ENCODE peak calls at places on chromosome 2, in four cellular contexts. One of them, this sample, is unnamed. For H3K4me1, the result is how much of the 10 kb centered on the place peaks cover.

GRCh38 chr2:120923426-120923825 is 187.8 kb downstream of the GLI2 start:
- DNase-seq in suprapubic skin: no peak
- DNase-seq in uterus: no peak
- DNase-seq in PC-3: no peak
- DNase-seq in this sample: no peak

GRCh38 chr2:49210191-49210590 is 55.9 kb upstream of the FSHR start:
- DNase-seq in suprapubic skin: no peak
- DNase-seq in uterus: no peak
- DNase-seq in PC-3: no peak
- DNase-seq in this sample: no peak

GRCh38 chr2:127197475-127198385 is 22.4 kb downstream of the CYP27C1 start:
- DNase-seq in PC-3: peak
- DNase-seq in suprapubic skin: peak
- DNase-seq in uterus: no peak
- DNase-seq in this sample: no peak

GRCh38 chr2:173831312-173832229 is 133.6 kb downstream of the SP3 start:
- DNase-seq in uterus: peak
- DNase-seq in suprapubic skin: no peak
- DNase-seq in PC-3: no peak
- DNase-seq in this sample: no peak

GRCh38 chr2:23380562-23381065 is 4.4 kb upstream of the KLHL29 start:
- DNase-seq in PC-3: peak
- DNase-seq in suprapubic skin: no peak
- DNase-seq in uterus: no peak
- DNase-seq in this sample: no peak

GRCh38 chr2:134217924-134218323 is 35.9 kb upstream of the MGAT5 start:
- DNase-seq in uterus: no peak
- DNase-seq in suprapubic skin: no peak
- DNase-seq in PC-3: no peak
- DNase-seq in this sample: no peak

GRCh38 chr2:3442185-3442584 is 62.7 kb downstream of the TRAPPC12 start:
- DNase-seq in PC-3: no peak
- DNase-seq in uterus: no peak
- DNase-seq in suprapubic skin: peak
- DNase-seq in this sample: no peak

GRCh38 chr2:177242136-177242987 is 22.2 kb downstream of the NFE2L2 start:
- DNase-seq in PC-3: peak
- DNase-seq in suprapubic skin: no peak
- DNase-seq in uterus: no peak
- DNase-seq in this sample: peak

GRCh38 chr2:230921806-230922595 is 3.0 kb downstream of the GPR55 start:
- DNase-seq in PC-3: no peak
- DNase-seq in uterus: no peak
- DNase-seq in suprapubic skin: peak
- DNase-seq in this sample: no peak

GRCh38 chr2:109711230-109712125 is 82.6 kb upstream of the RGPD5 start:
- DNase-seq in suprapubic skin: peak
- DNase-seq in uterus: no peak
- DNase-seq in PC-3: no peak
- DNase-seq in this sample: no peak

GRCh38 chr2:129799036-129799958 is 180.2 kb upstream of the RAB6C start:
- DNase-seq in PC-3: no peak
- DNase-seq in suprapubic skin: no peak
- DNase-seq in uterus: no peak
- DNase-seq in this sample: no peak

GRCh38 chr2:99725810-99726209 is 236.0 kb upstream of the REV1 start:
- DNase-seq in uterus: no peak
- DNase-seq in suprapubic skin: no peak
- DNase-seq in PC-3: peak
- DNase-seq in this sample: no peak

GRCh38 chr2:80126596-80127189 is 177.9 kb downstream of the LRRTM1 start:
- DNase-seq in PC-3: no peak
- DNase-seq in uterus: no peak
- DNase-seq in suprapubic skin: no peak
- DNase-seq in this sample: no peak

GRCh38 chr2:187003038-187003543 is 154.1 kb upstream of the ZSWIM2 start:
- DNase-seq in uterus: no peak
- DNase-seq in suprapubic skin: no peak
- DNase-seq in PC-3: no peak
- DNase-seq in this sample: no peak

GRCh38 chr2:227509824-227510619 is 38.1 kb downstream of the AGFG1 start:
- DNase-seq in uterus: no peak
- DNase-seq in suprapubic skin: no peak
- DNase-seq in PC-3: peak
- DNase-seq in this sample: peak

GRCh38 chr2:26203091-26203490 is 30.2 kb downstream of the GAREM2 start:
- DNase-seq in uterus: no peak
- DNase-seq in PC-3: no peak
- DNase-seq in suprapubic skin: no peak
- DNase-seq in this sample: no peak

GRCh38 chr2:184765048-184765881 is 166.9 kb downstream of the ZNF804A start:
- DNase-seq in suprapubic skin: no peak
- DNase-seq in uterus: no peak
- DNase-seq in PC-3: no peak
- DNase-seq in this sample: no peak

GRCh38 chr2:210762604-210763588 is 206.5 kb downstream of the CPS1 start:
- DNase-seq in suprapubic skin: no peak
- DNase-seq in uterus: no peak
- DNase-seq in PC-3: no peak
- DNase-seq in this sample: no peak

GRCh38 chr2:1487758-1488715 is 74.8 kb downstream of the TPO start:
- DNase-seq in uterus: no peak
- DNase-seq in PC-3: no peak
- DNase-seq in suprapubic skin: peak
- DNase-seq in this sample: no peak

GRCh38 chr2:28021898-28022297 is 131.4 kb downstream of the BABAM2 start:
- DNase-seq in PC-3: no peak
- DNase-seq in suprapubic skin: no peak
- DNase-seq in uterus: no peak
- DNase-seq in this sample: no peak

GRCh38 chr2:70111752-70112591 is 24.7 kb downstream of the PCBP1 start:
- DNase-seq in uterus: no peak
- DNase-seq in PC-3: no peak
- DNase-seq in suprapubic skin: no peak
- DNase-seq in this sample: peak

GRCh38 chr2:240765007-240765406 is 55.0 kb downstream of the KIF1A start:
- DNase-seq in suprapubic skin: no peak
- DNase-seq in uterus: no peak
- DNase-seq in PC-3: no peak
- DNase-seq in this sample: no peak

GRCh38 chr2:118048396-118048795 is 34.5 kb upstream of the CCDC93 start:
- DNase-seq in PC-3: no peak
- DNase-seq in uterus: no peak
- DNase-seq in suprapubic skin: no peak
- DNase-seq in this sample: no peak

GRCh38 chr2:190126758-190127157 is 64.2 kb upstream of the MSTN start:
- DNase-seq in suprapubic skin: no peak
- DNase-seq in PC-3: no peak
- DNase-seq in uterus: no peak
- DNase-seq in this sample: no peak

GRCh38 chr2:36800381-36800780 is 103.9 kb downstream of the VIT start:
- DNase-seq in suprapubic skin: no peak
- DNase-seq in PC-3: no peak
- DNase-seq in uterus: no peak
- DNase-seq in this sample: no peak

GRCh38 chr2:180523629-180524340 is 456.6 kb upstream of the UBE2E3 start:
- DNase-seq in uterus: no peak
- DNase-seq in suprapubic skin: no peak
- DNase-seq in PC-3: peak
- DNase-seq in this sample: peak

GRCh38 chr2:180520816-180521595 is 459.4 kb upstream of the UBE2E3 start:
- DNase-seq in uterus: no peak
- DNase-seq in suprapubic skin: no peak
- DNase-seq in PC-3: peak
- DNase-seq in this sample: peak

GRCh38 chr2:180516204-180516603 is 464.2 kb upstream of the UBE2E3 start:
- DNase-seq in suprapubic skin: no peak
- DNase-seq in uterus: no peak
- DNase-seq in PC-3: no peak
- DNase-seq in this sample: no peak

GRCh38 chr2:180519276-180519675 is 461.1 kb upstream of the UBE2E3 start:
- DNase-seq in uterus: no peak
- DNase-seq in PC-3: peak
- DNase-seq in suprapubic skin: no peak
- DNase-seq in this sample: peak

DNA sequence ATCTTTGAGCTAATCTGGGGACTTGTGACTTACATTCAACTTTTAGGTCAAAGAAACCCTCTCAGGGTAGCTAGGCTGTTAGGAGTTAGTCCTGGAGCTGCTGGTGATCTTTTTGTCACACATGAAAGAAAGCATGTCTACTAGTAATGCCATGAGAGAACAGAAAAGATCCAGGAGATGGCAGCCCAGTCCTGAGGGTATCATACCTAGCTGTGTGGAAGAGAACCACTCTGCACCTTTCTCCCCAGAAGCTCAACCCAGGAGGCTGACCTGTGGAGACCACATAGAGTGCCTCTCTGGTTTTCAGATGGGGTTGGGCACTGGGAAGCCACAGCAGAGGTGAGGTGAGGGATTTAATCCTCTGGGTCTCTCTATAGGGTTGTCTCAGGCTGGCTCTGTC is 460.2 kb upstream of the UBE2E3 start:
- DNase-seq in PC-3: peak
- DNase-seq in suprapubic skin: no peak
- DNase-seq in uterus: no peak
- DNase-seq in this sample: peak
- TF ChIP-seq CTCF in PC-3: peak
- TF ChIP-seq CTCF in suprapubic skin: no peak
- TF ChIP-seq CTCF in uterus: no peak
- TF ChIP-seq CTCF in this sample: peak

GRCh38 chr2:119701352-119701751 is 22.4 kb downstream of the TMEM177 start:
- DNase-seq in suprapubic skin: no peak
- DNase-seq in uterus: no peak
- DNase-seq in PC-3: no peak
- DNase-seq in this sample: no peak

GRCh38 chr2:119704670-119705120 is 25.7 kb downstream of the TMEM177 start:
- DNase-seq in PC-3: peak
- DNase-seq in suprapubic skin: no peak
- DNase-seq in uterus: no peak
- DNase-seq in this sample: no peak

GRCh38 chr2:119703526-119703925 is 24.5 kb downstream of the TMEM177 start:
- DNase-seq in uterus: no peak
- DNase-seq in PC-3: no peak
- DNase-seq in suprapubic skin: no peak
- DNase-seq in this sample: no peak

GRCh38 chr2:119702203-119702917 is 23.4 kb downstream of the TMEM177 start:
- DNase-seq in PC-3: no peak
- DNase-seq in suprapubic skin: no peak
- DNase-seq in uterus: no peak
- DNase-seq in this sample: no peak

GRCh38 chr2:119702918-119703401 is 24.0 kb downstream of the TMEM177 start:
- DNase-seq in uterus: peak
- DNase-seq in PC-3: peak
- DNase-seq in suprapubic skin: no peak
- DNase-seq in this sample: peak
- H3K4me1 ChIP-seq in uterus: under half
- H3K4me1 ChIP-seq in PC-3: under half
- H3K4me1 ChIP-seq in suprapubic skin: under half
- H3K4me1 ChIP-seq in this sample: under half

GRCh38 chr2:150307258-150307657 is 180.2 kb downstream of the RND3 start:
- DNase-seq in suprapubic skin: no peak
- DNase-seq in PC-3: no peak
- DNase-seq in uterus: no peak
- DNase-seq in this sample: no peak

DNA sequence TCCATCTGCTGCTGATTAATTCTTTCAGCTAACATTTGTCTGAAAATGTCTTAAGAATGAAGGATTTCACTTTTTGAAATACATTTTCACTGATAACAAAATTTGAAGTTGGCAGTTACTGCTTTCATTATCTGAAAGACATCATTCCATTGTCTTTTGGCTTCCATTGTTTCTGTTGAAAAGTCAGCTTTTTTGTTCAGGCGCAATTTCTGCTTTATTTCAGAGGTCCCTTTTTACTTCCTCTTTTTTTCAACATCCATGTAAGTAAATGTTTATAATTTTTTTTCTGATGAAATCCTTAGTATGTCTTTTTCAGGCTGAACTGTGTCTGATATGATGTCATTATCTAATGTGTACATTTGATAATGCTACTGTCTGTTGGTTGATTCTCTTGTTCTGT is 184.2 kb downstream of the RND3 start:
- DNase-seq in suprapubic skin: no peak
- DNase-seq in uterus: no peak
- DNase-seq in PC-3: no peak
- DNase-seq in this sample: no peak
- H3K27ac ChIP-seq in suprapubic skin: no peak
- H3K27ac ChIP-seq in uterus: no peak
- H3K27ac ChIP-seq in PC-3: no peak
- H3K27ac ChIP-seq in this sample: no peak

DNA sequence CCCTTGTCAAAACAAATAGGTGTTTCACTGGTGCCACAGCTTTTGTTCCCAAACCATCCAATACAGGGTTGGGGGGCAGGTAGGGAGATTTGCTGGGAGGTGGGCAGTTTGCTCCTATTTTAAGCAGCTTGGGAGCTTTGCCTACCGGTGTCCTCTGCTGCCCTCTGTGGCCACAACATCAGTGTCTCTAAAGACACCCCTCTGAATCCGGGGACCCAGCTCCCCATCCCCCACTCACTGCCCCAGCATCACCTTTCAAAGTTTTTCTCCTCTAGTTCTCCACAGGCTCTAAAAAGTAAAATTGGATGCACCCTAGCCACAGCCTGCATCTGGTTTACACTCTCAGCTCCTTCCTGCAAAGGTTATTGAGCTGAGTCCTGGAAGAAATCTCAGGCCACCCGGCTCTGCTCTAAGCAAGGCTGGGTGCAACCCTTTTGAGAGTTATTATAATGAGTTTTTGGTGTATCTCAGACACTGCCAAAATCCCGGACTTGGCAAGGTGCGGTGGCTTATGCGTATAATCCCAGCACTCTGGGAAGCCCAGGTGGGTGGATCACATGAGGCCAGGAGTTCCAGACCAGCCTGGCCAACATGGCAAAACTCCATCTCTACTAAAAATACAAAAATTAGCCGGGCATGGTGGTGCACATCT is 2.9 kb upstream of the EPAS1 start:
- DNase-seq in PC-3: peak
- DNase-seq in uterus: no peak
- DNase-seq in suprapubic skin: peak
- DNase-seq in this sample: no peak
- TF ChIP-seq CTCF in PC-3: peak
- TF ChIP-seq CTCF in uterus: peak
- TF ChIP-seq CTCF in suprapubic skin: no peak
- TF ChIP-seq CTCF in this sample: peak

GRCh38 chr2:43210467-43211303 is 15.7 kb downstream of the ZFP36L2 start:
- DNase-seq in PC-3: no peak
- DNase-seq in suprapubic skin: no peak
- DNase-seq in uterus: peak
- DNase-seq in this sample: no peak
- H3K4me1 ChIP-seq in PC-3: under half
- H3K4me1 ChIP-seq in suprapubic skin: under half
- H3K4me1 ChIP-seq in uterus: under half
- H3K4me1 ChIP-seq in this sample: under half

DNA sequence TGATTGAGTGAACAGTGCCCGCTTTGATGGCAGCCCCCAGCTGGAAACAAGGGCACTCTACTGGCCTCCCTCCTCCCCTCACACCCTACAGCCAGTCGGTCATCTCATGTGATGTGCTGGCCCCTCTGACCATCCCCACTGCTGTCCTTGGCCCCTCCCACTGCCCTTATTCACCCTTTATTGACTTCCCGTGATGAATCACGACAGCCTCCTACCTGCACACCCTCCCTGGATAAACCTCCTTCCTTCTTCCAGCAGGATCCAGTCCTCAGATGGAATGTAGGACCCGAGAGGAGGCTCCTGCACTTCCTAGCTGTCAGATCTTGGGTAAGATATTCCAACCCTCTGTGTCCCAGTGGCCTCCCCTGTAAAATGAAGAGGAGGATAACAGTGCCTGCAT is 186.5 kb upstream of the SH3BP4 start:
- DNase-seq in PC-3: peak
- DNase-seq in suprapubic skin: no peak
- DNase-seq in uterus: no peak
- DNase-seq in this sample: no peak
- H3K27ac ChIP-seq in PC-3: no peak
- H3K27ac ChIP-seq in suprapubic skin: no peak
- H3K27ac ChIP-seq in uterus: no peak
- H3K27ac ChIP-seq in this sample: no peak